ENCODE peak calls at places on chromosome 17, in seven cellular contexts. One of them, this sample, is unnamed.

GRCh38 chr17:12522336-12522735 is 143.4 kb upstream of the MYOCD start:
- DNase-seq in EL: no peak
- DNase-seq in fibroblast of pulmonary artery: no peak
- DNase-seq in fibroblast of gingiva: no peak
- DNase-seq in activated gamma-delta T cell treated with Interleukin-2 at 50 U/mL for 16 hours: no peak
- DNase-seq in T-helper 22 cell: no peak
- DNase-seq in stimulated activated CD4-positive, alpha-beta T cell treated with anti-CD3 and anti-CD28 coated beads, Interleukin-4, amount 100 ng/mL, for 1 hour: no peak
- DNase-seq in this sample: no peak

GRCh38 chr17:48470388-48471034 is 40.5 kb upstream of the SKAP1 start:
- DNase-seq in EL: peak
- DNase-seq in fibroblast of pulmonary artery: peak
- DNase-seq in fibroblast of gingiva: no peak
- DNase-seq in activated gamma-delta T cell treated with Interleukin-2 at 50 U/mL for 16 hours: no peak
- DNase-seq in T-helper 22 cell: no peak
- DNase-seq in stimulated activated CD4-positive, alpha-beta T cell treated with anti-CD3 and anti-CD28 coated beads, Interleukin-4, amount 100 ng/mL, for 1 hour: no peak
- DNase-seq in this sample: no peak

GRCh38 chr17:46194393-46195216 is 1.4 kb upstream of the KANSL1 start:
- DNase-seq in EL: peak
- DNase-seq in fibroblast of pulmonary artery: peak
- DNase-seq in fibroblast of gingiva: no peak
- DNase-seq in activated gamma-delta T cell treated with Interleukin-2 at 50 U/mL for 16 hours: peak
- DNase-seq in T-helper 22 cell: peak
- DNase-seq in stimulated activated CD4-positive, alpha-beta T cell treated with anti-CD3 and anti-CD28 coated beads, Interleukin-4, amount 100 ng/mL, for 1 hour: no peak
- DNase-seq in this sample: peak

GRCh38 chr17:7774037-7774659 is 56.6 kb downstream of the DNAH2 start:
- DNase-seq in EL: peak
- DNase-seq in fibroblast of pulmonary artery: peak
- DNase-seq in fibroblast of gingiva: peak
- DNase-seq in activated gamma-delta T cell treated with Interleukin-2 at 50 U/mL for 16 hours: no peak
- DNase-seq in T-helper 22 cell: no peak
- DNase-seq in stimulated activated CD4-positive, alpha-beta T cell treated with anti-CD3 and anti-CD28 coated beads, Interleukin-4, amount 100 ng/mL, for 1 hour: no peak
- DNase-seq in this sample: no peak

GRCh38 chr17:35069311-35069710 is 5.8 kb upstream of the RFFL start:
- DNase-seq in EL: peak
- DNase-seq in fibroblast of pulmonary artery: peak
- DNase-seq in fibroblast of gingiva: peak
- DNase-seq in activated gamma-delta T cell treated with Interleukin-2 at 50 U/mL for 16 hours: no peak
- DNase-seq in T-helper 22 cell: no peak
- DNase-seq in stimulated activated CD4-positive, alpha-beta T cell treated with anti-CD3 and anti-CD28 coated beads, Interleukin-4, amount 100 ng/mL, for 1 hour: no peak
- DNase-seq in this sample: no peak

GRCh38 chr17:32596666-32597065 is 109.9 kb downstream of the CDK5R1 start:
- DNase-seq in EL: peak
- DNase-seq in fibroblast of pulmonary artery: no peak
- DNase-seq in fibroblast of gingiva: no peak
- DNase-seq in activated gamma-delta T cell treated with Interleukin-2 at 50 U/mL for 16 hours: no peak
- DNase-seq in T-helper 22 cell: no peak
- DNase-seq in stimulated activated CD4-positive, alpha-beta T cell treated with anti-CD3 and anti-CD28 coated beads, Interleukin-4, amount 100 ng/mL, for 1 hour: no peak
- DNase-seq in this sample: no peak

GRCh38 chr17:39096435-39097158 is 54.8 kb downstream of the PLXDC1 start:
- DNase-seq in EL: no peak
- DNase-seq in fibroblast of pulmonary artery: no peak
- DNase-seq in fibroblast of gingiva: no peak
- DNase-seq in activated gamma-delta T cell treated with Interleukin-2 at 50 U/mL for 16 hours: peak
- DNase-seq in T-helper 22 cell: peak
- DNase-seq in stimulated activated CD4-positive, alpha-beta T cell treated with anti-CD3 and anti-CD28 coated beads, Interleukin-4, amount 100 ng/mL, for 1 hour: peak
- DNase-seq in this sample: no peak

GRCh38 chr17:7176870-7177209 is 2.3 kb downstream of the ASGR1 start:
- DNase-seq in EL: no peak
- DNase-seq in fibroblast of pulmonary artery: no peak
- DNase-seq in fibroblast of gingiva: no peak
- DNase-seq in activated gamma-delta T cell treated with Interleukin-2 at 50 U/mL for 16 hours: no peak
- DNase-seq in T-helper 22 cell: no peak
- DNase-seq in stimulated activated CD4-positive, alpha-beta T cell treated with anti-CD3 and anti-CD28 coated beads, Interleukin-4, amount 100 ng/mL, for 1 hour: no peak
- DNase-seq in this sample: no peak

GRCh38 chr17:79769596-79770520 is 8.1 kb upstream of the CBX2 start:
- DNase-seq in EL: no peak
- DNase-seq in fibroblast of pulmonary artery: no peak
- DNase-seq in fibroblast of gingiva: no peak
- DNase-seq in activated gamma-delta T cell treated with Interleukin-2 at 50 U/mL for 16 hours: no peak
- DNase-seq in T-helper 22 cell: no peak
- DNase-seq in stimulated activated CD4-positive, alpha-beta T cell treated with anti-CD3 and anti-CD28 coated beads, Interleukin-4, amount 100 ng/mL, for 1 hour: no peak
- DNase-seq in this sample: no peak

GRCh38 chr17:20999044-20999573 is 43.7 kb downstream of the USP22 start:
- DNase-seq in EL: no peak
- DNase-seq in fibroblast of pulmonary artery: peak
- DNase-seq in fibroblast of gingiva: no peak
- DNase-seq in activated gamma-delta T cell treated with Interleukin-2 at 50 U/mL for 16 hours: no peak
- DNase-seq in T-helper 22 cell: no peak
- DNase-seq in stimulated activated CD4-positive, alpha-beta T cell treated with anti-CD3 and anti-CD28 coated beads, Interleukin-4, amount 100 ng/mL, for 1 hour: no peak
- DNase-seq in this sample: no peak

GRCh38 chr17:10018461-10018891 is 113.4 kb upstream of the RCVRN start:
- DNase-seq in EL: no peak
- DNase-seq in fibroblast of pulmonary artery: no peak
- DNase-seq in fibroblast of gingiva: no peak
- DNase-seq in activated gamma-delta T cell treated with Interleukin-2 at 50 U/mL for 16 hours: no peak
- DNase-seq in T-helper 22 cell: no peak
- DNase-seq in stimulated activated CD4-positive, alpha-beta T cell treated with anti-CD3 and anti-CD28 coated beads, Interleukin-4, amount 100 ng/mL, for 1 hour: no peak
- DNase-seq in this sample: no peak

GRCh38 chr17:75084039-75084660 is 3.6 kb upstream of the SLC16A5 start:
- DNase-seq in EL: no peak
- DNase-seq in fibroblast of pulmonary artery: peak
- DNase-seq in fibroblast of gingiva: no peak
- DNase-seq in activated gamma-delta T cell treated with Interleukin-2 at 50 U/mL for 16 hours: peak
- DNase-seq in T-helper 22 cell: no peak
- DNase-seq in stimulated activated CD4-positive, alpha-beta T cell treated with anti-CD3 and anti-CD28 coated beads, Interleukin-4, amount 100 ng/mL, for 1 hour: no peak
- DNase-seq in this sample: no peak